ENCODE peak calls at places on chromosomes 16 and 17, in six cellular contexts. Q is AG09309; U is stimulated activated CD4-positive, alpha-beta T cell treated with anti-CD3 and anti-CD28 coated beads, Interleukin-2, amount 100 ng/mL, for 24 hours; R is CD4-positive, alpha-beta T cell; H is lower lobe of right lung; B is AG04450. A is an unnamed sample.

GRCh38 chr17:8474826-8475225 is 39.1 kb downstream of the NDEL1 start:
- DNase-seq in H (no peak), U (no peak), R (no peak), Q (no peak), B (no peak), A (no peak)

GRCh38 chr17:9768381-9768934 is 22.9 kb downstream of the DHRS7C start:
- DNase-seq in B (no peak), Q (no peak), R (no peak), U (no peak), H (no peak), A (no peak)

GRCh38 chr17:8490256-8491023 is 54.8 kb downstream of the NDEL1 start:
- DNase-seq in H (no peak), Q (no peak), R (no peak), U (no peak), B (no peak), A (no peak)

GRCh38 chr17:3723556-3724372 is at the start of gene HASPIN:
- DNase-seq in U (peak), H (peak), Q (no peak), B (peak), R (peak), A (peak)

GRCh38 chr16:63695347-63695746 is 1426.5 kb downstream of the CDH11 start:
- DNase-seq in B (no peak), U (no peak), R (no peak), Q (no peak), H (no peak), A (no peak)

GRCh38 chr16:30091474-30092372 is at the start of gene TBX6:
- DNase-seq in R (peak), B (peak), U (peak), H (peak), Q (peak), A (peak)

GRCh38 chr16:73396556-73396955 is 348.6 kb upstream of the ZFHX3 start:
- DNase-seq in Q (no peak), H (no peak), B (no peak), R (no peak), U (no peak), A (no peak)

GRCh38 chr17:2828396-2829038 is 32.3 kb downstream of the RAP1GAP2 start:
- DNase-seq in U (peak), H (peak), B (no peak), R (peak), Q (no peak), A (no peak)

GRCh38 chr17:33732116-33732515 is 439.0 kb upstream of the ASIC2 start:
- DNase-seq in U (no peak), H (no peak), Q (no peak), R (no peak), B (no peak), A (no peak)

A was measured in skeletal muscle cell.